ENCODE peak calls at places on chromosomes 12 and 14, in nine cellular contexts. N is Caki2; V is EL; X is stimulated activated CD4-positive, alpha-beta T cell treated with anti-CD3 and anti-CD28 coated beads, Interleukin-1b, Interleukin-23, amount 100 ng/mL, for 48 hours; H is tibial artery; L is NCI-H1092; P is astrocyte of the spinal cord; Q is activated naive CD4-positive, alpha-beta T cell; G is esophagus muscularis mucosa. E is an unnamed sample.

GRCh38 chr12:85466906-85467305 is 186.9 kb downstream of the ALX1 start:
- DNase-seq in H (no peak), N (no peak), L (no peak), Q (no peak), V (peak; percentile 13), X (no peak), G (no peak), P (peak; percentile 36), E (no peak)

GRCh38 chr14:76955575-76956252 is 72.8 kb downstream of the IRF2BPL start:
- DNase-seq in G (no peak), X (peak; percentile 78), N (peak; percentile 87), Q (no peak), H (peak; percentile 38), V (peak; percentile 75), L (no peak), P (peak; percentile 68), E (peak; percentile 81)

GRCh38 chr14:21734457-21735074 is 60.9 kb upstream of the OR4E1 start:
- DNase-seq in X (no peak), N (peak; percentile 25), G (no peak), L (no peak), P (peak; percentile 52), Q (no peak), V (peak; percentile 52), H (no peak), E (peak; percentile 48)

GRCh38 chr12:52395761-52396434 is 10.2 kb downstream of the KRT82 start:
- DNase-seq in Q (no peak), P (no peak), L (no peak), X (no peak), G (no peak), N (no peak), H (no peak), V (peak; percentile 43), E (no peak)

GRCh38 chr14:103568952-103569351 is 6.2 kb downstream of the COA8 start:
- DNase-seq in L (no peak), N (no peak), P (no peak), H (no peak), G (no peak), X (no peak), V (no peak), Q (no peak), E (no peak)

GRCh38 chr14:57533214-57533613 is 39.6 kb upstream of the CCDC198 start:
- DNase-seq in N (peak; percentile 11), H (no peak), G (no peak), L (no peak), X (peak; percentile 4), V (peak; percentile 8), P (peak; percentile 16), Q (no peak), E (no peak)

GRCh38 chr12:111084172-111084571 is 163.8 kb upstream of the MYL2 start:
- DNase-seq in L (no peak), G (no peak), P (no peak), H (no peak), N (no peak), V (no peak), Q (no peak), X (no peak), E (no peak)

GRCh38 chr14:43360239-43360638 is 1146.8 kb downstream of the FSCB start:
- DNase-seq in L (no peak), N (no peak), X (no peak), P (no peak), V (no peak), H (no peak), G (no peak), Q (no peak), E (no peak)

GRCh38 chr14:58690801-58691516 is 53.2 kb downstream of the DACT1 start:
- DNase-seq in N (no peak), X (no peak), L (peak; percentile 53), Q (no peak), H (no peak), P (no peak), V (no peak), G (no peak), E (no peak)